ENCODE peak calls at places on chromosomes 16 and 17, in five cellular contexts. B, Q, S, E and U are unnamed samples.

GRCh38 chr17:9648521-9649110 is 3.3 kb downstream of the USP43 start:
- DNase-seq in E (no peak), B (no peak), Q (no peak), S (no peak), U (no peak)

GRCh38 chr17:39132192-39132600 is 19.2 kb downstream of the PLXDC1 start:
- DNase-seq in E (no peak), Q (no peak), S (peak), B (no peak), U (peak)

GRCh38 chr16:14003119-14003570 is 68.0 kb upstream of the MRTFB start:
- DNase-seq in S (peak), E (peak), Q (no peak), B (peak), U (peak)

GRCh38 chr16:51759329-51759728 is 608.3 kb upstream of the SALL1 start:
- DNase-seq in B (no peak), Q (no peak), S (no peak), E (no peak), U (no peak)

GRCh38 chr17:39979865-39980401 is 674 bp upstream of the PSMD3 start:
- DNase-seq in B (peak), Q (peak), E (no peak), S (no peak), U (no peak)

GRCh38 chr16:77918792-77919707 is 103.3 kb upstream of the CLEC3A start:
- DNase-seq in E (no peak), B (peak), S (no peak), Q (no peak), U (no peak)

GRCh38 chr16:68223072-68223471 is 12.9 kb downstream of the ESRP2 start:
- DNase-seq in E (no peak), S (no peak), Q (no peak), B (no peak), U (no peak)

GRCh38 chr16:11618107-11618717 is 31.5 kb upstream of the LITAF start:
- DNase-seq in Q (no peak), E (no peak), B (no peak), S (no peak), U (no peak)

GRCh38 chr16:84369105-84369504 is 767 bp downstream of the ATP2C2 start:
- DNase-seq in E (no peak), Q (no peak), S (no peak), B (no peak), U (no peak)

GRCh38 chr17:31387438-31387837 is 4.0 kb upstream of the RAB11FIP4 start:
- DNase-seq in E (no peak), B (no peak), Q (no peak), S (no peak), U (no peak)

GRCh38 chr17:36899250-36900129 is 37.8 kb upstream of the LHX1 start:
- DNase-seq in S (no peak), E (no peak), Q (no peak), B (no peak), U (no peak)

GRCh38 chr16:88655053-88655732 is 4.3 kb upstream of the CYBA start:
- DNase-seq in E (no peak), S (no peak), Q (no peak), B (no peak), U (no peak)

GRCh38 chr16:89161763-89162162 is 9.8 kb upstream of the CDH15 start:
- DNase-seq in E (no peak), S (no peak), B (no peak), Q (no peak), U (no peak)

GRCh38 chr17:4247361-4247980 is 16.3 kb downstream of the ANKFY1 start:
- DNase-seq in B (no peak), Q (no peak), E (no peak), S (no peak), U (no peak)

GRCh38 chr16:28538733-28539596 is at the start of gene NUPR1:
- DNase-seq in E (peak), B (peak), Q (peak), S (peak), U (peak)

GRCh38 chr17:66469890-66470289 is 167.5 kb downstream of the PRKCA start:
- DNase-seq in B (no peak), Q (no peak), S (no peak), E (no peak), U (no peak)

GRCh38 chr16:47599512-47599911 is 138.4 kb downstream of the PHKB start:
- DNase-seq in B (no peak), Q (no peak), E (no peak), S (no peak), U (no peak)

GRCh38 chr16:15732416-15732815 is 82.4 kb downstream of the NDE1 start:
- DNase-seq in E (no peak), Q (no peak), B (no peak), S (no peak), U (no peak)

GRCh38 chr16:10003486-10003885 is 178.7 kb downstream of the GRIN2A start:
- DNase-seq in E (no peak), Q (no peak), B (no peak), S (no peak), U (no peak)

GRCh38 chr17:8985054-8985701 is 19.7 kb upstream of the PIK3R5 start:
- DNase-seq in E (no peak), S (no peak), B (no peak), Q (no peak), U (no peak)

GRCh38 chr17:13631541-13631940 is 29.8 kb upstream of the HS3ST3A1 start:
- DNase-seq in B (no peak), Q (no peak), E (no peak), S (no peak), U (no peak)

GRCh38 chr16:29903579-29903978 is 3.3 kb downstream of the ASPHD1 start:
- DNase-seq in B (no peak), S (no peak), Q (no peak), E (no peak), U (no peak)

GRCh38 chr16:86222541-86222940 is 287.8 kb upstream of the FOXF1 start:
- DNase-seq in B (no peak), S (no peak), E (no peak), Q (peak), U (no peak)

GRCh38 chr16:28543072-28543471 is 4.3 kb upstream of the NUPR1 start:
- DNase-seq in B (peak), E (peak), S (peak), Q (no peak), U (peak)

GRCh38 chr17:1882836-1883235 is 53.0 kb downstream of the RPA1 start:
- DNase-seq in Q (peak), B (peak), S (no peak), E (no peak), U (no peak)

GRCh38 chr17:65027305-65027704 is 29.2 kb downstream of the GNA13 start:
- DNase-seq in S (no peak), E (no peak), B (no peak), Q (no peak), U (no peak)

GRCh38 chr17:37160940-37161339 is 212.2 kb downstream of the AATF start:
- DNase-seq in S (no peak), Q (no peak), B (no peak), E (no peak), U (no peak)

GRCh38 chr17:55666810-55667209 is 55.9 kb downstream of the TMEM100 start:
- DNase-seq in S (no peak), E (no peak), B (no peak), Q (no peak), U (no peak)

GRCh38 chr16:3007059-3007956 is 5.4 kb upstream of the CLDN9 start:
- DNase-seq in E (no peak), Q (peak), S (no peak), B (no peak), U (no peak)

GRCh38 chr16:48366165-48367093 is 18.8 kb downstream of the SIAH1 start:
- DNase-seq in B (no peak), S (peak), Q (peak), E (peak), U (no peak)

GRCh38 chr16:21264226-21265036 is 13.7 kb downstream of the CRYM start:
- DNase-seq in S (no peak), Q (no peak), E (peak), B (no peak), U (peak)

GRCh38 chr16:48810803-48811453 is 200.9 kb upstream of the N4BP1 start:
- DNase-seq in S (no peak), Q (no peak), B (no peak), E (no peak), U (no peak)

GRCh38 chr16:11801481-11802021 is 4.5 kb upstream of the ZC3H7A start:
- DNase-seq in S (no peak), Q (no peak), E (no peak), B (no peak), U (no peak)

GRCh38 chr16:20291807-20292206 is 35.5 kb downstream of the GP2 start:
- DNase-seq in E (no peak), B (no peak), S (no peak), Q (no peak), U (no peak)

GRCh38 chr16:23690771-23691482 is 12.2 kb downstream of the PLK1 start:
- DNase-seq in E (no peak), B (no peak), Q (no peak), S (no peak), U (no peak)

GRCh38 chr17:78933959-78934568 is 8.9 kb upstream of the TIMP2 start:
- DNase-seq in Q (peak), E (peak), S (peak), B (peak), U (peak)
- TF ChIP-seq POLR2A in Q (peak), E (peak), S (peak), B (no peak), U (no peak)

GRCh38 chr17:81397314-81398169 is 2.3 kb downstream of the BAHCC1 start:
- DNase-seq in E (no peak), S (no peak), Q (no peak), B (no peak), U (no peak)
- TF ChIP-seq CTCF in E (no peak), S (no peak), Q (peak), B (no peak), U (no peak)

GRCh38 chr17:82237083-82237745 is 8.4 kb downstream of the SLC16A3 start:
- DNase-seq in Q (no peak), S (peak), E (no peak), B (no peak), U (no peak)

GRCh38 chr17:82239401-82239925 is 10.6 kb downstream of the SLC16A3 start:
- DNase-seq in B (no peak), E (no peak), Q (no peak), S (no peak), U (no peak)

GRCh38 chr17:82239926-82240505 is 11.2 kb downstream of the SLC16A3 start:
- DNase-seq in S (peak), E (no peak), Q (no peak), B (peak), U (no peak)

GRCh38 chr17:82237746-82238561 is 9.1 kb downstream of the SLC16A3 start:
- DNase-seq in B (no peak), E (no peak), S (peak), Q (no peak), U (no peak)

DNA sequence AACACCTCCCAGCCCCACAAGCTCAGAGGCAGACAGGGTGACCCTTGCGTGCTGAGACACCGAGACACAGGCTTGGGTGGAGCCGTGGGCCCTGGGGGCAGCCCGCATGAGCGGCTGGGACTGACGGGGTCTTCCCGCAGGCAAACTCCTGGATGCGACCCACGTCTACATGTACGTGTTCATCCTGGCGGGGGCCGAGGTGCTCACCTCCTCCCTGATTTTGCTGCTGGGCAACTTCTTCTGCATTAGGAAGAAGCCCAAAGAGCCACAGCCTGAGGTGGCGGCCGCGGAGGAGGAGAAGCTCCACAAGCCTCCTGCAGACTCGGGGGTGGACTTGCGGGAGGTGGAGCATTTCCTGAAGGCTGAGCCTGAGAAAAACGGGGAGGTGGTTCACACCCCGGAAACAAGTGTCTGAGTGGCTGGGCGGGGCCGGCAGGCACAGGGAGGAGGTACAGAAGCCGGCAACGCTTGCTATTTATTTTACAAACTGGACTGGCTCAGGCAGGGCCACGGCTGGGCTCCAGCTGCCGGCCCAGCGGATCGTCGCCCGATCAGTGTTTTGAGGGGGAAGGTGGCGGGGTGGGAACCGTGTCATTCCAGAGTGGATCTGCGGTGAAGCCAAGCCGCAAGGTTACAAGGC is 9.8 kb downstream of the SLC16A3 start:
- DNase-seq in B (peak), Q (no peak), E (peak), S (peak), U (peak)
- TF ChIP-seq POLR2A in B (no peak), Q (no peak), E (peak), S (peak), U (peak)

DNA sequence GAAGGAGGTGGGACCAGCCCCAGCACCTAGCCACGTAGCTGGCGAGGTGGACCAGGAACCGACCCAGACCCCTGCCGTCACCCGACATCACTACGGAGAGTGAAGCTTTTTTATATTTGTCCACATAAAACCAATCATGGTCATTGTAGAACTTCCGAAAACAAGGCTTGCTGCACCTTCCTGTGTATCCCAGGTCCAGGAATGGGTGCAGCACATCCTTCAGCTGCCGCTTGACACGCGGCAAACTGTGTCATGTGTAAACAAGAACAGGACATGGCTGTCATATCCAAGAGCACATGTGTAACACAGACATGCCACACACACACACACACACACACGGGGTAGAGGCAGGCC is 1.4 kb downstream of the HBQ1 start:
- DNase-seq in B (no peak), Q (no peak), S (no peak), E (no peak), U (no peak)
- TF ChIP-seq CTCF in B (no peak), Q (no peak), S (no peak), E (peak), U (peak)

GRCh38 chr17:7574176-7574953 is 5.1 kb upstream of the CD68 start:
- DNase-seq in S (no peak), B (no peak), Q (no peak), E (no peak), U (no peak)

GRCh38 chr17:7573324-7574080 is 5.9 kb upstream of the CD68 start:
- DNase-seq in S (peak), B (peak), E (peak), Q (peak), U (peak)

GRCh38 chr17:7575959-7576358 is 3.5 kb upstream of the CD68 start:
- DNase-seq in S (no peak), Q (no peak), E (no peak), B (no peak), U (no peak)

GRCh38 chr17:7576432-7576937 is 3.0 kb upstream of the CD68 start:
- DNase-seq in S (peak), E (no peak), Q (no peak), B (no peak), U (no peak)

GRCh38 chr17:7575481-7575883 is 4.0 kb upstream of the CD68 start:
- DNase-seq in B (no peak), S (no peak), Q (no peak), E (no peak), U (no peak)
- TF ChIP-seq POLR2A in B (no peak), S (no peak), Q (no peak), E (no peak), U (no peak)

GRCh38 chr16:4536391-4537106 is 2.0 kb downstream of the CDIP1 start:
- DNase-seq in B (no peak), E (no peak), Q (no peak), S (no peak), U (no peak)

GRCh38 chr16:4533490-4533889 is 5.1 kb downstream of the CDIP1 start:
- DNase-seq in B (no peak), S (no peak), E (no peak), Q (no peak), U (no peak)

GRCh38 chr16:4534151-4534790 is 4.3 kb downstream of the CDIP1 start:
- DNase-seq in S (no peak), E (no peak), B (no peak), Q (peak), U (no peak)

GRCh38 chr16:4537376-4538066 is 1.1 kb downstream of the CDIP1 start:
- DNase-seq in Q (peak), E (peak), B (peak), S (no peak), U (no peak)

GRCh38 chr16:4535627-4536108 is 2.9 kb downstream of the CDIP1 start:
- DNase-seq in Q (no peak), B (no peak), S (no peak), E (no peak), U (no peak)
- TF ChIP-seq CTCF in Q (no peak), B (no peak), S (no peak), E (no peak), U (no peak)

GRCh38 chr16:66455970-66456369 is 28.9 kb downstream of the BEAN1 start:
- DNase-seq in E (no peak), S (no peak), B (no peak), Q (no peak), U (no peak)
- TF ChIP-seq POLR2A in E (no peak), S (no peak), B (no peak), Q (no peak), U (no peak)

DNA sequence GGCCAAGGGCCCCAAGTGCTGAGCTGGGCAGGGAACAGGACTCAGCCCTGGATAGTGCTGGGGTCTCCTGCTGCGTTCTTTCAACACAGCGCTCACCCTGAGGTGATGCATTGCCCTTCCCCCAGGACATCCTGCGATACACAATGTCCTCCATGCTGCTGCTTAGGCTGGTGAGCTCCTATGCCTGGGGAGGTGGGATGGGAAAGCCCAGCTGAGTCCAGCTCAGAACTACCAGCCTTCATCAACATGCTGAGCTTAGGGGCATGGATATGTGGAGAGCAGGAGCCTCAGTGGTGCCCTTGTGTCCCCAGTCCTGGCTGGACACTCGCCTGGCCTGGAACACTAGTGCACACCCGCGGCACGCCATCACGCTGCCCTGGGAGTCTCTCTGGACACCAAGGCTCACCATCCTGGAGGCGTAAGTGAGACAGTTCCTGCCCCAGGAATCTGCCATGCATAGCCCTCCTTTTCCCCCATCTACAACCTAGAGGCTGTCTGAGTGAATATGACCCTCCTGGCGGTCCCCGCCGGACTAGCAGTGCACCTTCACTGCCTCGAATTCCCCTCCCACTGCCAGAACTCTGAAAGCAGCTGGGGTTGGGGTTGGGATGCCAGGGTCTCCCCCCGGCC is 710 bp downstream of the ZACN start:
- DNase-seq in E (no peak), Q (no peak), S (no peak), B (no peak), U (no peak)
- TF ChIP-seq CTCF in E (no peak), Q (no peak), S (no peak), B (no peak), U (no peak)